ENCODE peak calls at places on chromosomes 4 and X, in four cellular contexts. X, F, S and G are unnamed samples.

GRCh38 chrX:80285131-80285773 is 135.0 kb upstream of the TENT5D start:
- DNase-seq in F (peak), X (peak), S (no peak), G (peak)

GRCh38 chrX:7139202-7140081 is 8.1 kb upstream of the STS start:
- DNase-seq in S (no peak), F (no peak), X (no peak), G (no peak)

GRCh38 chr4:116400480-116400879 is 684.9 kb downstream of the TRAM1L1 start:
- DNase-seq in X (peak), F (no peak), S (no peak), G (no peak)

GRCh38 chr4:14022428-14022827 is 394.9 kb upstream of the BOD1L1 start:
- DNase-seq in X (no peak), F (no peak), S (no peak), G (no peak)

GRCh38 chr4:6200011-6200921 is at the start of gene JAKMIP1:
- DNase-seq in F (peak), S (no peak), X (peak), G (peak)

GRCh38 chrX:43953218-43953617 is 20.0 kb downstream of the NDP start:
- DNase-seq in F (no peak), S (no peak), X (no peak), G (no peak)

GRCh38 chr4:184255361-184255760 is 37.7 kb upstream of the ENPP6 start:
- DNase-seq in S (no peak), F (no peak), X (no peak), G (peak)

GRCh38 chr4:5893013-5893580 is at the start of gene CRMP1:
- DNase-seq in S (no peak), X (no peak), F (no peak), G (peak)

GRCh38 chr4:56330691-56331090 is 56.6 kb downstream of the AASDH start:
- DNase-seq in F (no peak), S (no peak), X (peak), G (no peak)

GRCh38 chrX:129823115-129823514 is 20.6 kb downstream of the ZDHHC9 start:
- DNase-seq in F (no peak), S (no peak), X (peak), G (peak)

GRCh38 chrX:109952050-109952449 is 50.9 kb upstream of the TMEM164 start:
- DNase-seq in S (no peak), F (no peak), X (no peak), G (no peak)

GRCh38 chrX:120672389-120672788 is 42.5 kb upstream of the C1GALT1C1 start:
- DNase-seq in X (peak), F (peak), S (no peak), G (no peak)

GRCh38 chr4:164383187-164384181 is 370.4 kb upstream of the SMIM31 start:
- DNase-seq in X (no peak), F (no peak), S (no peak), G (peak)

GRCh38 chr4:7021930-7022658 is 21.1 kb upstream of the TADA2B start:
- DNase-seq in F (no peak), X (no peak), S (no peak), G (no peak)

GRCh38 chr4:25095756-25096552 is 64.3 kb downstream of the SEPSECS start:
- DNase-seq in F (no peak), X (no peak), S (no peak), G (peak)

GRCh38 chr4:109015413-109015810 is 252.6 kb upstream of the ETNPPL start:
- DNase-seq in X (no peak), F (no peak), S (no peak), G (no peak)

GRCh38 chr4:26624042-26624441 is 40.2 kb downstream of the TBC1D19 start:
- DNase-seq in X (no peak), F (no peak), S (no peak), G (no peak)

GRCh38 chrX:39443240-39443639 is 642.0 kb downstream of the MID1IP1 start:
- DNase-seq in S (no peak), X (no peak), F (no peak), G (no peak)

GRCh38 chr4:47525154-47525819 is 40.2 kb downstream of the ATP10D start:
- DNase-seq in X (no peak), S (no peak), F (no peak), G (no peak)

GRCh38 chr4:173038192-173038896 is 130.3 kb upstream of the GALNT7 start:
- DNase-seq in X (no peak), F (no peak), S (no peak), G (no peak)

GRCh38 chrX:12887141-12887540 is 19.3 kb upstream of the TLR8 start:
- DNase-seq in X (no peak), F (no peak), S (no peak), G (no peak)

GRCh38 chr4:88457307-88458090 is 580 bp downstream of the HERC5 start:
- DNase-seq in X (no peak), S (no peak), F (no peak), G (peak)

GRCh38 chrX:57587607-57588006 is 4.2 kb upstream of the ZXDB start:
- DNase-seq in F (no peak), X (no peak), S (no peak), G (no peak)

GRCh38 chrX:54788446-54788845 is 9.6 kb downstream of the ITIH6 start:
- DNase-seq in X (no peak), F (no peak), S (no peak), G (no peak)

GRCh38 chr4:188879598-188879997 is 740.4 kb downstream of the TRIML1 start:
- DNase-seq in X (no peak), S (no peak), F (no peak), G (no peak)

GRCh38 chr4:20831746-20832145 is 131.5 kb downstream of the PACRGL start:
- DNase-seq in F (no peak), X (no peak), S (no peak), G (no peak)

GRCh38 chr4:3464911-3465697 is 2.0 kb downstream of the DOK7 start:
- DNase-seq in X (no peak), S (no peak), F (no peak), G (no peak)

GRCh38 chr4:104064650-104065577 is 345.1 kb upstream of the TACR3 start:
- DNase-seq in S (peak), X (peak), F (peak), G (peak)

GRCh38 chr4:113094802-113095201 is 45.3 kb downstream of the ANK2 start:
- DNase-seq in X (peak), F (no peak), S (no peak), G (peak)

GRCh38 chrX:317424-318067 is 1.1 kb downstream of the GTPBP6 start:
- DNase-seq in S (no peak), X (no peak), F (no peak), G (peak)
- TF ChIP-seq MXI1 in S (no peak), X (no peak), F (no peak), G (no peak)

DNA sequence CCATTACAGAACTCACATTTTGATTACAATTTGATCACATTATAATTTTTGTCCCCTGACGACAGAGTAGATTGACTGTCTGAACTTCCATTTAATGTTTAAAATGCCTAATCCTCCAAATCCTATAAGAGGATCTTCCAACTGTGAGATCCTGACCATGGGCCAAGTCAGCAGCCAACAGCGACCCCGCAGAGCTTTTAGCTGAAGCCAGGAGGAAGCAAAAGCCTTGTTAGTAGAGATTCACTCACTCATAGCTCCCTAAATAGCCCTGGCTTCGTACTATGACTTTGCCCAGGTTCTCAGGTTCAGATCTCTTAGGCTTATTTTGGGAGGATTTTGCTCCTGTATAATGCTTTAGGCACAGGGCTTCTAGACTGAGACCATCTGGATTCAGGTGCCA is 413.1 kb downstream of the NKX6-1 start:
- DNase-seq in S (no peak), F (no peak), X (no peak), G (no peak)
- TF ChIP-seq YY1 in S (no peak), F (no peak), X (no peak), G (no peak)

GRCh38 chrX:56000729-56001128 is 231.4 kb upstream of the KLF8 start:
- DNase-seq in X (no peak), F (no peak), S (no peak), G (no peak)

GRCh38 chrX:55996649-55997048 is 235.5 kb upstream of the KLF8 start:
- DNase-seq in S (no peak), X (no peak), F (no peak), G (no peak)

DNA sequence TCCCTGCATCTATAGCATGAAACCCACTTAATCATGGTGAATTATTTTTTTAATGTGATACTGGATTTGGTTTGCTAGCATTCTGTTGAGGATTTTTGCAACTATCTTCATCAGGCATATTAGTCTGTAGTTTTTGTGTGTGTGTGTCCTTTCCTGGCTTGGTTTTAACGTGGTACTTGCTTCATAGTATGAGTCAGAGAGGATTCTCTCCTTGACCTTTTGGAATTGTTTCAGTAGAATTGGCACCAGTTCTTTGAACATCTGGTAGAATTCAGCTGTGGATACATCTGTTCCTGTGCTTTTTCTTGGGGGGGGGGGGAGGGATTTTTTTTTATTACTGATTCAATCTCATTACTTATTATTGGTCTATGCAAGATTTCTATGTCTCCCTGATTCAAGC is 232.0 kb upstream of the KLF8 start:
- DNase-seq in S (no peak), X (no peak), F (no peak), G (no peak)
- TF ChIP-seq MXI1 in S (no peak), X (no peak), F (no peak), G (no peak)

GRCh38 chr4:40516651-40517050 is 113.0 kb downstream of the RBM47 start:
- DNase-seq in S (no peak), X (no peak), F (no peak), G (no peak)

GRCh38 chr4:40511017-40511614 is 118.5 kb downstream of the RBM47 start:
- DNase-seq in F (no peak), X (no peak), S (no peak), G (no peak)

GRCh38 chr4:40515398-40516293 is 114.0 kb downstream of the RBM47 start:
- DNase-seq in F (peak), S (peak), X (peak), G (no peak)

GRCh38 chr4:40515037-40515397 is 114.6 kb downstream of the RBM47 start:
- DNase-seq in X (no peak), S (no peak), F (no peak), G (no peak)

GRCh38 chr4:40514409-40515025 is 115.1 kb downstream of the RBM47 start:
- DNase-seq in F (peak), S (no peak), X (peak), G (no peak)
- TF ChIP-seq YY1 in F (no peak), S (no peak), X (no peak), G (no peak)

GRCh38 chr4:101211146-101211553 is 136.2 kb downstream of the PPP3CA start:
- DNase-seq in F (peak), X (no peak), S (no peak), G (no peak)
- TF ChIP-seq MXI1 in F (no peak), X (no peak), S (no peak), G (no peak)

GRCh38 chr4:125547842-125548241 is 233.1 kb downstream of the FAT4 start:
- DNase-seq in F (no peak), S (no peak), X (no peak), G (no peak)
- TF ChIP-seq YY1 in F (no peak), S (no peak), X (no peak), G (no peak)

GRCh38 chrX:154350429-154351182 is 23.8 kb downstream of the FLNA start:
- DNase-seq in F (no peak), S (no peak), X (no peak), G (no peak)
- TF ChIP-seq MXI1 in F (no peak), S (no peak), X (no peak), G (no peak)

DNA sequence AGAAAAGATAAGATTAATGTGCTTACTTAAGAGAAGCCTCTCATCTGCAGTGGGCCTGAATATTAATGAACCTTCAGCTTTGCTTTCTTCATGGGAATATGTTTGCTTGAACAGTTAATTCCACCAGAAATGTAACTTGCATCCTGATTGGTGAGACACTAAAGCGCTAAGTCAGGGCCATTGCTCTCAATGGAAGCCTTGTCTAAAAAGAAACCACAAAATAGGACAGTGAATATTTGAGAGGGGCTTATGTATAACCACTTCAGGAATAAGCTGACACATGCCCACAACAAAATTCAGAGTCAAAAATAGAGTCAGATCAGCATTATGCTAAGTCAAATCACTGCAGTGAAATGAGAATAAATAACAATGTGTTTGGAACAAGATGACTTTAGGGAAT is 1125.8 kb downstream of the STIM2 start:
- DNase-seq in S (no peak), F (no peak), X (no peak), G (no peak)
- TF ChIP-seq YY1 in S (no peak), F (no peak), X (no peak), G (no peak)

GRCh38 chr4:141711211-141711610 is 74.8 kb downstream of the IL15 start:
- DNase-seq in F (no peak), S (no peak), X (peak), G (no peak)
- TF ChIP-seq MXI1 in F (no peak), S (no peak), X (no peak), G (no peak)

DNA sequence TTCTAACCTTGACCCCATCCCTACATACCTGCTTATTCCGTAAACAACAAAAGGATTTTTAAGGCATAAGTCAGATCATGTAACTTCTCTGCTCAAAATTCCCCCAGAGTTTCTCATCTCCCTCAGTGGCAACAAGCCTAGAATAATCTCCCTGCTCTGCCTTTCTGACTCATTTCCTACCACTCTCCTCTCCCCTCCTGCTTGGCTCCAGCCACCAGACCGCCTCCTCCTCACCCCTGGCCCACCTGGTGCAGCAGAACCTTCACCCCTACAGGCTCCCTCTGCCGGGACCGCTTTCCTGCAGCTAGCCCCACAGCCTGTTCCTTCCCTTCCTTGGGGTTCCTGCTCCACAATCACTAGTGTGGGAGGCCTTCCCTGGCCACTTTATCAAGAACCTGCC is 32.1 kb downstream of the TSPAN5 start:
- DNase-seq in X (no peak), S (no peak), F (no peak), G (no peak)
- TF ChIP-seq YY1 in X (no peak), S (no peak), F (no peak), G (no peak)